ENCODE peak calls at places on chromosomes 5 and 9, in six cellular contexts. R, V, Q, K, I and E are unnamed samples.

GRCh38 chr5:67047180-67047579 is 149.4 kb downstream of the CD180 start:
- DNase-seq in R (no peak), V (no peak), Q (no peak), K (no peak), I (no peak), E (no peak)

GRCh38 chr5:150624334-150625163 is 15.9 kb upstream of the SYNPO start:
- DNase-seq in R (peak), V (no peak), Q (no peak), K (peak), I (peak), E (peak)

GRCh38 chr5:78699565-78700143 is 51.1 kb upstream of the LHFPL2 start:
- DNase-seq in R (no peak), V (peak), Q (peak), K (peak), I (no peak), E (no peak)

GRCh38 chr5:164326219-164326618 is 820.8 kb downstream of the MAT2B start:
- DNase-seq in R (no peak), V (no peak), Q (no peak), K (no peak), I (no peak), E (no peak)

GRCh38 chr5:118791986-118792734 is 196.2 kb downstream of the DTWD2 start:
- DNase-seq in R (peak), V (peak), Q (peak), K (peak), I (peak), E (peak)

GRCh38 chr5:126503602-126504104 is 80.4 kb downstream of the GRAMD2B start:
- DNase-seq in R (no peak), V (peak), Q (no peak), K (peak), I (no peak), E (no peak)

GRCh38 chr9:137506702-137507171 is 43.5 kb downstream of the PNPLA7 start:
- DNase-seq in R (no peak), V (peak), Q (no peak), K (no peak), I (no peak), E (no peak)

GRCh38 chr5:39005566-39006232 is 68.5 kb downstream of the RICTOR start:
- DNase-seq in R (peak), V (peak), Q (no peak), K (no peak), I (no peak), E (no peak)

GRCh38 chr5:107329850-107330249 is 340.9 kb downstream of the EFNA5 start:
- DNase-seq in R (no peak), V (no peak), Q (no peak), K (no peak), I (no peak), E (no peak)

GRCh38 chr5:16502866-16503265 is 37.3 kb upstream of the ZNF622 start:
- DNase-seq in R (no peak), V (peak), Q (no peak), K (no peak), I (no peak), E (no peak)

GRCh38 chr9:74379718-74380117 is 117.4 kb upstream of the RORB start:
- DNase-seq in R (peak), V (peak), Q (peak), K (peak), I (peak), E (peak)

GRCh38 chr5:72438141-72438540 is 69.1 kb downstream of the ZNF366 start:
- DNase-seq in R (no peak), V (no peak), Q (no peak), K (no peak), I (no peak), E (no peak)

GRCh38 chr9:134294228-134295071 is 31.8 kb upstream of the RXRA start:
- DNase-seq in R (no peak), V (peak), Q (no peak), K (peak), I (no peak), E (no peak)

GRCh38 chr5:74409166-74409706 is 231.3 kb downstream of the ENC1 start:
- DNase-seq in R (no peak), V (no peak), Q (no peak), K (no peak), I (no peak), E (no peak)

GRCh38 chr5:32225445-32225844 is 51.3 kb upstream of the GOLPH3 start:
- DNase-seq in R (no peak), V (peak), Q (no peak), K (peak), I (no peak), E (no peak)

GRCh38 chr5:81359108-81359507 is 34.8 kb downstream of the ACOT12 start:
- DNase-seq in R (no peak), V (no peak), Q (no peak), K (no peak), I (no peak), E (no peak)

GRCh38 chr9:126309427-126310179 is 17.0 kb upstream of the MVB12B start:
- DNase-seq in R (no peak), V (no peak), Q (no peak), K (no peak), I (peak), E (no peak)

GRCh38 chr5:34604119-34604675 is 51.9 kb upstream of the RAI14 start:
- DNase-seq in R (no peak), V (no peak), Q (no peak), K (no peak), I (no peak), E (no peak)

GRCh38 chr9:134554750-134555655 is 86.6 kb upstream of the COL5A1 start:
- DNase-seq in R (no peak), V (no peak), Q (no peak), K (peak), I (no peak), E (no peak)

GRCh38 chr5:135139397-135140134 is 105.5 kb upstream of the PITX1 start:
- DNase-seq in R (no peak), V (peak), Q (peak), K (peak), I (no peak), E (no peak)

GRCh38 chr5:179265529-179266290 is 79.6 kb downstream of the ADAMTS2 start:
- DNase-seq in R (no peak), V (peak), Q (peak), K (peak), I (no peak), E (no peak)

GRCh38 chr5:626850-627249 is 14.7 kb downstream of the CEP72 start:
- DNase-seq in R (no peak), V (peak), Q (no peak), K (peak), I (no peak), E (no peak)

GRCh38 chr9:131405858-131406566 is 12.1 kb downstream of the PRRC2B start:
- DNase-seq in R (no peak), V (no peak), Q (no peak), K (no peak), I (peak), E (no peak)

GRCh38 chr5:5014836-5015235 is 125.3 kb upstream of the ADAMTS16 start:
- DNase-seq in R (no peak), V (no peak), Q (no peak), K (no peak), I (no peak), E (no peak)

GRCh38 chr9:95497772-95498171 is 19.0 kb downstream of the PTCH1 start:
- DNase-seq in R (no peak), V (peak), Q (no peak), K (peak), I (no peak), E (no peak)